ENCODE peak calls at places on chromosomes 1 and 21, in four cellular contexts. S is Kasumi-1, J is renal cortical epithelial cell, Y is iPS DF 6.9. L is an unnamed sample.

GRCh38 chr1:68213843-68214242 is 18.5 kb downstream of the WLS start:
- DNase-seq in S (peak; percentile 43), J (peak; percentile 83), Y (no peak), L (peak; percentile 74)

GRCh38 chr1:155646307-155646706 is 36.3 kb downstream of the MSTO1 start:
- DNase-seq in J (no peak), S (no peak), Y (no peak), L (peak; percentile 20)

GRCh38 chr1:154154534-154155181 is at the start of gene NUP210L:
- DNase-seq in J (no peak), Y (peak; percentile 67), S (no peak), L (peak; percentile 76)

GRCh38 chr1:148263128-148263905 is 111.2 kb upstream of the NBPF11 start:
- DNase-seq in J (peak; percentile 90), S (no peak), Y (peak; percentile 92), L (peak; percentile 98)

GRCh38 chr21:32332463-32332951 is 33.9 kb downstream of the MRAP start:
- DNase-seq in S (no peak), Y (no peak), J (no peak), L (no peak)

GRCh38 chr1:97870574-97870973 is 50.3 kb downstream of the DPYD start:
- DNase-seq in S (no peak), J (no peak), Y (no peak), L (no peak)

GRCh38 chr1:226584164-226584563 is 35.6 kb downstream of the STUM start:
- DNase-seq in J (no peak), Y (no peak), S (no peak), L (no peak)

GRCh38 chr1:33147275-33147996 is 34.4 kb downstream of the TRIM62 start:
- DNase-seq in S (no peak), Y (no peak), J (no peak), L (no peak)

L was measured in bronchial epithelial cell.